ENCODE peak calls at places on chromosomes 4 and X, in seven cellular contexts. Y is NCI-H1417; M is NCI-H1694; Q is neural crest cell; X is CD4-positive, alpha-beta T cell; Z is uterus; J is 8988T. V is an unnamed sample.

GRCh38 chrX:150856101-150856500 is 42.4 kb downstream of the CD99L2 start:
- DNase-seq in Z (no peak), Q (no peak), J (no peak), M (no peak), X (no peak), Y (no peak), V (no peak)

GRCh38 chrX:19926095-19926494 is 38.7 kb upstream of the SH3KBP1 start:
- DNase-seq in Y (no peak), Q (no peak), X (no peak), J (no peak), M (no peak), Z (no peak), V (no peak)

GRCh38 chrX:66013195-66013816 is 26.6 kb downstream of the VSIG4 start:
- DNase-seq in X (no peak), Q (no peak), Z (no peak), J (no peak), M (no peak), Y (no peak), V (no peak)

GRCh38 chrX:133089411-133089810 is 7.5 kb downstream of the USP26 start:
- DNase-seq in X (no peak), Q (no peak), M (no peak), Y (no peak), Z (no peak), J (no peak), V (no peak)

GRCh38 chr4:77040265-77040664 is 35.5 kb downstream of the CCNI start:
- DNase-seq in Q (no peak), M (no peak), Z (no peak), Y (no peak), X (no peak), J (no peak), V (no peak)

GRCh38 chrX:86981326-86981890 is 536.2 kb upstream of the KLHL4 start:
- DNase-seq in Z (no peak), Q (no peak), M (no peak), X (no peak), J (no peak), Y (no peak), V (no peak)

GRCh38 chr4:66855956-66856355 is 689.3 kb downstream of the CENPC start:
- DNase-seq in M (no peak), X (no peak), J (no peak), Y (no peak), Q (no peak), Z (no peak), V (no peak)

GRCh38 chr4:127634181-127634580 is 1.4 kb downstream of the INTU start:
- DNase-seq in Z (no peak), J (no peak), Y (no peak), M (no peak), Q (no peak), X (no peak), V (no peak)

GRCh38 chrX:155068165-155068564 is 2.8 kb downstream of the CMC4 start:
- DNase-seq in Z (no peak), M (no peak), Q (no peak), J (no peak), X (no peak), Y (no peak), V (no peak)

GRCh38 chr4:26206339-26206738 is 114.5 kb upstream of the RBPJ start:
- DNase-seq in Z (peak), X (no peak), Q (no peak), Y (no peak), M (no peak), J (no peak), V (no peak)

GRCh38 chrX:155086202-155086840 is 15.0 kb downstream of the BRCC3 start:
- DNase-seq in M (no peak), Z (peak), Y (peak), J (no peak), X (peak), Q (peak), V (no peak)

GRCh38 chr4:176540814-176541213 is 221.0 kb downstream of the SPCS3 start:
- DNase-seq in J (no peak), Q (no peak), Y (no peak), Z (no peak), M (no peak), X (no peak), V (no peak)

GRCh38 chr4:112270643-112271484 is 14.8 kb downstream of the TIFA start:
- DNase-seq in Q (no peak), J (no peak), Y (no peak), X (no peak), M (no peak), Z (no peak), V (no peak)

GRCh38 chr4:24413311-24413784 is 171.0 kb downstream of the DHX15 start:
- DNase-seq in J (no peak), Q (no peak), Z (no peak), M (no peak), X (no peak), Y (no peak), V (no peak)

GRCh38 chr4:577499-578450 is 1.7 kb upstream of the TMEM271 start:
- DNase-seq in Y (peak), Q (peak), Z (no peak), M (no peak), J (no peak), X (no peak), V (peak)

GRCh38 chrX:140712413-140713173 is 3.0 kb downstream of the LINC00632 start:
- DNase-seq in M (no peak), Z (no peak), Y (peak), Q (peak), J (no peak), X (peak), V (no peak)

GRCh38 chr4:61443813-61444510 is 243.8 kb downstream of the ADGRL3 start:
- DNase-seq in Q (no peak), Z (no peak), X (no peak), Y (no peak), M (no peak), J (no peak), V (no peak)

GRCh38 chr4:158376441-158376840 is 145.2 kb upstream of the RXFP1 start:
- DNase-seq in M (no peak), J (no peak), Y (no peak), Z (no peak), Q (no peak), X (no peak), V (no peak)

GRCh38 chr4:118816538-118817177 is 19.3 kb downstream of the SEC24D start:
- DNase-seq in X (no peak), Q (no peak), Y (no peak), Z (no peak), J (no peak), M (no peak), V (no peak)

GRCh38 chrX:47162927-47163583 is 18.0 kb downstream of the RBM10 start:
- DNase-seq in Q (no peak), Z (no peak), M (no peak), J (no peak), Y (no peak), X (no peak), V (no peak)

GRCh38 chrX:53088136-53088974 is 5.6 kb upstream of the KANTR start:
- DNase-seq in Z (peak), Y (peak), X (peak), Q (peak), M (no peak), J (peak), V (peak)

GRCh38 chrX:41600266-41600665 is 88.5 kb upstream of the GPR34 start:
- DNase-seq in Q (no peak), Z (no peak), M (no peak), Y (no peak), X (no peak), J (no peak), V (no peak)

GRCh38 chr4:39464886-39465501 is 6.1 kb downstream of the LIAS start:
- DNase-seq in J (no peak), Y (no peak), X (no peak), Z (no peak), M (no peak), Q (no peak), V (peak)

GRCh38 chrX:66601522-66601921 is 37.4 kb downstream of the EDA2R start:
- DNase-seq in X (no peak), J (no peak), Y (no peak), Z (no peak), Q (no peak), M (no peak), V (no peak)

GRCh38 chr4:151804821-151805220 is 44.0 kb upstream of the GATB start:
- DNase-seq in Q (no peak), M (no peak), X (no peak), Z (no peak), Y (no peak), J (no peak), V (no peak)

GRCh38 chr4:8821151-8821950 is 50.3 kb downstream of the HMX1 start:
- DNase-seq in Z (no peak), Y (no peak), Q (no peak), J (no peak), X (no peak), M (no peak), V (no peak)

GRCh38 chrX:153926863-153927685 is 1.0 kb upstream of the ARHGAP4 start:
- DNase-seq in Z (no peak), M (peak), X (peak), Y (peak), J (peak), Q (no peak), V (no peak)

GRCh38 chrX:46130246-46130645 is 415.0 kb downstream of the ZNF674 start:
- DNase-seq in Y (peak), Q (no peak), X (no peak), J (no peak), M (no peak), Z (no peak), V (no peak)

GRCh38 chr4:185504098-185505047 is 30.9 kb downstream of the PDLIM3 start:
- DNase-seq in Z (peak), Y (no peak), Q (peak), X (no peak), M (no peak), J (no peak), V (no peak)

GRCh38 chr4:78432896-78433295 is 118.7 kb upstream of the ANXA3 start:
- DNase-seq in Z (no peak), M (no peak), J (no peak), X (no peak), Y (no peak), Q (no peak), V (no peak)

GRCh38 chr4:40395166-40395900 is 60.2 kb downstream of the CHRNA9 start:
- DNase-seq in Z (no peak), M (no peak), Q (no peak), Y (no peak), J (no peak), X (no peak), V (no peak)

GRCh38 chr4:184653650-184654049 is 4.1 kb downstream of the PRIMPOL start:
- DNase-seq in J (no peak), Y (no peak), Z (no peak), X (no peak), Q (no peak), M (no peak), V (no peak)

GRCh38 chr4:102344520-102344954 is 745 bp downstream of the SLC39A8 start:
- DNase-seq in J (peak), X (peak), Z (no peak), M (no peak), Q (peak), Y (peak), V (no peak)

GRCh38 chr4:59091376-59092142 is 1981.4 kb upstream of the IGFBP7 start:
- DNase-seq in Z (peak), M (no peak), Q (no peak), Y (no peak), X (no peak), J (no peak), V (no peak)

GRCh38 chrX:39886282-39886681 is 211.5 kb downstream of the BCOR start:
- DNase-seq in J (no peak), X (no peak), M (no peak), Z (no peak), Y (no peak), Q (no peak), V (no peak)

GRCh38 chr4:130563185-130563890 is 1467.4 kb downstream of the C4orf33 start:
- DNase-seq in X (no peak), Z (no peak), Y (peak), Q (peak), M (no peak), J (no peak), V (peak)

GRCh38 chr4:176320976-176321361 is 1.2 kb downstream of the SPCS3 start:
- DNase-seq in X (no peak), Y (peak), M (no peak), J (no peak), Z (no peak), Q (no peak), V (no peak)